ENCODE peak calls at places on chromosomes 2 and 18, in nine cellular contexts. B, W, G, C, A, R, F, U and I are unnamed samples.

GRCh38 chr2:65331361-65331760 is 101.0 kb downstream of the SPRED2 start:
- DNase-seq in C (no peak), R (no peak), F (no peak), W (no peak), A (no peak), U (peak), B (no peak), G (no peak), I (no peak)

GRCh38 chr18:41721103-41721502 is 233.9 kb upstream of the PIK3C3 start:
- DNase-seq in W (no peak), C (no peak), G (no peak), F (no peak), U (no peak), R (no peak), A (no peak), B (no peak), I (no peak)

GRCh38 chr2:200193791-200194190 is 112.7 kb upstream of the SPATS2L start:
- DNase-seq in G (no peak), W (no peak), A (no peak), U (no peak), F (no peak), C (no peak), R (no peak), B (no peak), I (no peak)

GRCh38 chr18:3411854-3412268 is 38.1 kb upstream of the TGIF1 start:
- DNase-seq in W (no peak), C (no peak), G (no peak), B (peak), F (peak), U (no peak), R (no peak), A (no peak), I (no peak)

GRCh38 chr18:57333941-57334340 is 18.4 kb upstream of the ST8SIA3 start:
- DNase-seq in U (no peak), R (no peak), A (no peak), W (no peak), F (no peak), B (no peak), C (no peak), G (no peak), I (no peak)

GRCh38 chr2:231991664-231992063 is 30.2 kb downstream of the DIS3L2 start:
- DNase-seq in B (no peak), W (peak), U (no peak), G (no peak), R (no peak), C (no peak), A (no peak), F (no peak), I (no peak)

GRCh38 chr2:12014088-12014960 is 267.9 kb downstream of the LPIN1 start:
- DNase-seq in G (no peak), R (peak), U (peak), B (no peak), C (no peak), A (no peak), W (no peak), F (no peak), I (no peak)

GRCh38 chr2:226683196-226683595 is 116.4 kb downstream of the IRS1 start:
- DNase-seq in C (no peak), F (no peak), A (no peak), W (peak), B (no peak), R (peak), G (no peak), U (peak), I (no peak)

GRCh38 chr2:208820289-208820688 is 413.7 kb downstream of the PTH2R start:
- DNase-seq in F (no peak), U (no peak), B (no peak), C (no peak), A (no peak), G (peak), W (peak), R (no peak), I (no peak)